ENCODE peak calls at places on chromosomes 4 and X, in four cellular contexts. J is GM12878, T is HepG2, M is K562. W is an unnamed sample.

GRCh38 chrX:87728024-87728423 is 210.4 kb downstream of the KLHL4 start:
- DNase-seq in J (no peak), T (no peak), M (peak), W (no peak)

GRCh38 chr4:55138367-55138766 is 13.0 kb upstream of the KDR start:
- DNase-seq in J (no peak), T (no peak), M (no peak), W (no peak)

GRCh38 chrX:99172958-99173357 is 1237.1 kb downstream of the PCDH19 start:
- DNase-seq in J (no peak), T (no peak), M (no peak), W (peak)

GRCh38 chr4:60682901-60683300 is 517.2 kb upstream of the ADGRL3 start:
- DNase-seq in J (no peak), T (no peak), M (no peak), W (no peak)

GRCh38 chr4:101174679-101175078 is 172.6 kb downstream of the PPP3CA start:
- DNase-seq in J (no peak), T (no peak), M (no peak), W (no peak)

GRCh38 chrX:123173833-123174232 is 10.2 kb upstream of the GRIA3 start:
- DNase-seq in J (no peak), T (no peak), M (peak), W (no peak)

GRCh38 chr4:61915501-61915900 is 715.4 kb downstream of the ADGRL3 start:
- DNase-seq in J (no peak), T (no peak), M (no peak), W (no peak)

GRCh38 chr4:98610926-98611325 is 47.5 kb downstream of the TSPAN5 start:
- DNase-seq in J (no peak), T (no peak), M (no peak), W (no peak)

GRCh38 chrX:100408643-100409315 is 1.3 kb downstream of the PCDH19 start:
- DNase-seq in J (no peak), T (no peak), M (no peak), W (peak)

GRCh38 chr4:3470244-3471097 is 7.4 kb downstream of the DOK7 start:
- DNase-seq in J (no peak), T (no peak), M (no peak), W (no peak)

GRCh38 chr4:4641661-4642180 is 99.9 kb upstream of the STX18 start:
- DNase-seq in J (no peak), T (peak), M (no peak), W (peak)

GRCh38 chrX:586351-586750 is 44.2 kb upstream of the SHOX start:
- DNase-seq in J (no peak), T (no peak), M (no peak), W (no peak)

GRCh38 chr4:90080116-90080515 is 47.1 kb upstream of the CCSER1 start:
- DNase-seq in J (no peak), T (no peak), M (no peak), W (no peak)

GRCh38 chrX:73214366-73215094 is at the start of gene NAP1L2:
- DNase-seq in J (no peak), T (no peak), M (no peak), W (peak)

GRCh38 chr4:43456383-43456782 is 563.9 kb downstream of the GRXCR1 start:
- DNase-seq in J (no peak), T (no peak), M (no peak), W (no peak)

GRCh38 chrX:76148753-76149152 is 24.1 kb upstream of the PBDC1 start:
- DNase-seq in J (peak), T (peak), M (no peak), W (peak)

GRCh38 chr4:155667538-155668511 is 1.2 kb downstream of the GUCY1A1 start:
- DNase-seq in J (no peak), T (no peak), M (no peak), W (peak)

GRCh38 chrX:2888309-2888708 is 40.8 kb downstream of the ARSD start:
- DNase-seq in J (no peak), T (no peak), M (no peak), W (no peak)

GRCh38 chrX:105765691-105766090 is 56.6 kb upstream of the NRK start:
- DNase-seq in J (no peak), T (peak), M (no peak), W (no peak)

GRCh38 chr4:122836941-122837340 is 10.3 kb downstream of the FGF2 start:
- DNase-seq in J (no peak), T (no peak), M (no peak), W (no peak)

GRCh38 chrX:6053126-6053625 is 175.5 kb downstream of the NLGN4X start:
- DNase-seq in J (no peak), T (no peak), M (no peak), W (no peak)

GRCh38 chr4:176236909-176237308 is 32.1 kb downstream of the ASB5 start:
- DNase-seq in J (no peak), T (no peak), M (no peak), W (no peak)

GRCh38 chr4:127601029-127601428 is 31.7 kb upstream of the INTU start:
- DNase-seq in J (no peak), T (no peak), M (no peak), W (no peak)

GRCh38 chr4:108345862-108346530 is 177.3 kb upstream of the LEF1 start:
- DNase-seq in J (no peak), T (no peak), M (no peak), W (no peak)

GRCh38 chr4:79597266-79597665 is 189.2 kb upstream of the GK2 start:
- DNase-seq in J (no peak), T (no peak), M (no peak), W (no peak)

GRCh38 chrX:110317079-110317819 is 636 bp downstream of the AMMECR1 start:
- DNase-seq in J (no peak), T (no peak), M (peak), W (peak)
- TF ChIP-seq ETV6 in J (no peak), T (no peak), M (no peak), W (no peak)

GRCh38 chrX:125319646-125320521 is at the start of gene TEX13C:
- DNase-seq in J (no peak), T (no peak), M (no peak), W (no peak)
- TF ChIP-seq SP1 in J (no peak), T (no peak), M (no peak), W (no peak)

GRCh38 chr4:169523796-169524195 is 88.6 kb downstream of the NEK1 start:
- DNase-seq in J (no peak), T (no peak), M (no peak), W (no peak)
- TF ChIP-seq ETV6 in J (no peak), T (no peak), M (no peak), W (no peak)

DNA sequence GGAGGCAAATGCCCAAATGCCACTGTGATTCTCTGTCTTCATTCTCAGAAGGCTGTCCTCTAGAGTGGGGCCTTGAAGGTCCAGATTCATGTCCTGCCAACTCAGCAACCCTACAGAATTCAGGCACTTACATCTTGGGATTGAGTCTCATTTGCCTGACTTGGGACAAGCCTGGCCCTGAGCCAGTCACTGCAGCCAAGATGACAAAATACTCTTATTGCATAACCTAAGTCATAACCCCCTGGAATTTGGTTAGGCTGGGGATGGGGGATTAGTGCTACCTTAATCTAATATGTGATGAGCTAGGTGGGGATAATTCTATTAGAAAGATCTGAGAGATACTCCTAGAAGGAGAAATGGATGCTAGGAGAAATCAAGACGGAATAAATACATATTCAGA is 100.6 kb downstream of the AREG start:
- DNase-seq in J (no peak), T (no peak), M (no peak), W (no peak)
- TF ChIP-seq SP1 in J (no peak), T (no peak), M (no peak), W (no peak)

GRCh38 chrX:30659421-30659820 is 6.2 kb downstream of the GK start:
- DNase-seq in J (no peak), T (no peak), M (peak), W (no peak)
- TF ChIP-seq ETV6 in J (no peak), T (no peak), M (no peak), W (no peak)

GRCh38 chrX:68994883-68995255 is 166.0 kb downstream of the EFNB1 start:
- DNase-seq in J (no peak), T (no peak), M (no peak), W (no peak)

GRCh38 chrX:68995386-68995779 is 166.6 kb downstream of the EFNB1 start:
- DNase-seq in J (no peak), T (no peak), M (no peak), W (no peak)

GRCh38 chrX:68997461-68997860 is 167.8 kb downstream of the PJA1 start:
- DNase-seq in J (no peak), T (no peak), M (no peak), W (no peak)

GRCh38 chrX:68994135-68994882 is 165.5 kb downstream of the EFNB1 start:
- DNase-seq in J (no peak), T (no peak), M (no peak), W (no peak)

DNA sequence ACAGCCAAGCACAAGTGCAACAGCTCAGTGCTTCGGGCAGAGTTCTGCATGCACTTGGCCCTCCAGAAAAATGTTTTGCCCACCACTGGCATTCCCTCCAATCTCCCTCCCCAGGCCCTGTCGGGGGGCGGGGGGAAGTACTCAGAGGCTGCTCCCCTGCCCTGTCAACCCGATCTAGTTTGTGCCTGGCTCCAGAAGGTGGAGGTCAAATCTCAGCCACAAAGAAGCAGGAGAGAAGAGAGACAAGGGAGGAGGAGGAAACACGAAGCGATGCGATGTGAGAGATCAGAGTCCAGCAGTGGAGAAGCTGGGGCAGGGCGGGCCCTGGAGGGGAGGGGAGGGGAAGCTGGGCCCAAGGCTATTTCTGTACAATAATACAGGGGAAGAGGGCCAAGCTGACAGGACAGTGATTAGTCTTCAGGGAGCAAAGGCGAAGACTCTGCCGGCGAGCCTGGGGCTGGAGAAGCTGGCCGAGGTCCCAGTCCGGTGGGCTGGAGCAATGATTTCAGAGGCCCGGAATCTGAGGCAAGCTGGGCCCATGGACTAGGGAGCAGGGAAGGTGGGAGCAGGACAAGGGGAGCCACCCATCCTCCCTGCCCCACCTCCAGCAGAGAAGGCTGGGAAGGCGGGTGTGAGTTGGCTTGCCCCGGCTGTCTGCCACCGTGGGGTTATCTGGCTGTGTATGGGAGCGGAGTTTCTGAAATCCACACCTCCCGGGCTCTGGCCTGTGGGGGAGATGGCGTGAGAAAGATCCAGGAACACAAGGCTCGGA is 167.1 kb downstream of the EFNB1 start:
- DNase-seq in J (no peak), T (peak), M (no peak), W (no peak)
- TF ChIP-seq SP1 in J (no peak), T (no peak), M (no peak), W (no peak)

GRCh38 chr4:1402516-1403101 is 3.6 kb downstream of the NKX1-1 start:
- DNase-seq in J (no peak), T (no peak), M (no peak), W (no peak)

GRCh38 chr4:1404573-1405248 is 1.5 kb downstream of the NKX1-1 start:
- DNase-seq in J (no peak), T (no peak), M (no peak), W (no peak)

GRCh38 chr4:1403177-1403583 is 3.1 kb downstream of the NKX1-1 start:
- DNase-seq in J (no peak), T (no peak), M (no peak), W (no peak)

GRCh38 chr4:1405249-1405635 is 1.0 kb downstream of the NKX1-1 start:
- DNase-seq in J (no peak), T (no peak), M (no peak), W (no peak)

DNA sequence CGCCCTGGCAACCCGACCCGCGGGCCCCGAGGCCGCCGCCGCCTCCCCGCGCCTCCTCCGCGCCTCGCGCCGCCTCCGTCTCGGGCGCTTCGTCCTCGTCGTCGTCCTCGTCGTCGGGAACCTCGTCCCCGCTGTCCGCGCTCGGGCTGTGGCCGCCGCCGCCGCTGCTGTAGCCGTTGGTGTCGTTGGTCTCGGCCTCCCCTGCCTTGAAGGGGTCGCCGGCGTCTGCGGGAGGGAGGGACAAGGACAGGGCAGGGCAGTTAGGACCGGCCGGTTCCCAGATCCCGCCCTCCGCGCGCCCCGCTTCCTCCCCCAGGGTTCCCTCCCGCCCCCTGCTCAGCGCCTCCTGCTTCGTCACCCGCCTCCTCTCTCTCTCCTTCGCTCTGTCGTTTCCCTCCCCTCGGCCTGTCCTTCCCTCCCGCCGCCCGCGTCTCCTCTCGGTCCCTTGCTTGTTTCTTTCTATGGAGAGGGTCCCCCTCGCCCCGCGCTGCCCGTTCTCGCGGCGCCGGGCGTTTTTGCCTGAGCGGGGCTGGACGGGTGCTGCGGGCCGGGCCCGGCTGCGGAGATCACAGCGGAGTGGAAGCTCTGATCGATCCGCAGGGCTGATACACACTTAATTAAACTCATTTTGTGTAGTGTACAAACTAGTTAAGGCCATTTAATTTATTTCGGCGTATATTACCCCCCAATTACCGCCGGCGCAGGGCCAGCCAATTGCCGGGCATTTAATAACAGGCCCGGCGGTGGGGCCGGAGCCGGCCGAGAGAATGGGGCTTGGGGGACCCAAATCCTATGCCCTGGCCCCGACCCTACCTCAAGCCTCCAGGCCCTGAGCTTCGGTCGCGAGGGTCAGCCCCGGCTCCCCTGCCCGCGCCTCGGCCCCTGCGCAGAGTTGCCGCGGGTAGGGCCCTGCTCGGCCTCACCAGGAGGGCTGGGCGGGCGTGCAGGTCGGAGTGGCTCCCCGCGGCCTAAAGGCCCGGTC is 2.4 kb downstream of the NKX1-1 start:
- DNase-seq in J (no peak), T (no peak), M (no peak), W (no peak)
- TF ChIP-seq ETV6 in J (no peak), T (no peak), M (no peak), W (no peak)